ENCODE peak calls at places on chromosome 5, in ten cellular contexts. One of them, this sample, is unnamed.
A peak's percentile ranks its signal among the peaks of the same experiment; 100 is the strongest.

GRCh38 chr5:167285591-167285990 is 1005.9 kb upstream of the WWC1 start:
- DNase-seq in naive thymus-derived CD8-positive, alpha-beta T cell: no peak
- DNase-seq in RPMI7951: no peak
- DNase-seq in activated T-cell treated with anti-CD3 and anti-CD28 coated beads, Interleukin-2, amount 50 U/mL, for 72 hours: no peak
- DNase-seq in HEK293T: no peak
- DNase-seq in neuronal stem cell: no peak
- DNase-seq in GM23338: no peak
- DNase-seq in posterior vena cava: no peak
- DNase-seq in HT-29: no peak
- DNase-seq in midbrain: no peak
- DNase-seq in this sample: no peak

GRCh38 chr5:10885026-10885425 is 124.0 kb upstream of the DAP start:
- DNase-seq in naive thymus-derived CD8-positive, alpha-beta T cell: no peak
- DNase-seq in neuronal stem cell: no peak
- DNase-seq in RPMI7951: peak; percentile 86
- DNase-seq in midbrain: no peak
- DNase-seq in activated T-cell treated with anti-CD3 and anti-CD28 coated beads, Interleukin-2, amount 50 U/mL, for 72 hours: no peak
- DNase-seq in posterior vena cava: no peak
- DNase-seq in GM23338: no peak
- DNase-seq in HT-29: no peak
- DNase-seq in HEK293T: no peak
- DNase-seq in this sample: peak; percentile 27

GRCh38 chr5:180330810-180331646 is 22.1 kb downstream of the GFPT2 start:
- DNase-seq in HEK293T: no peak
- DNase-seq in midbrain: no peak
- DNase-seq in posterior vena cava: peak; percentile 91
- DNase-seq in GM23338: no peak
- DNase-seq in RPMI7951: peak; percentile 97
- DNase-seq in activated T-cell treated with anti-CD3 and anti-CD28 coated beads, Interleukin-2, amount 50 U/mL, for 72 hours: no peak
- DNase-seq in naive thymus-derived CD8-positive, alpha-beta T cell: no peak
- DNase-seq in HT-29: no peak
- DNase-seq in neuronal stem cell: no peak
- DNase-seq in this sample: peak; percentile 71

GRCh38 chr5:73644385-73644963 is 18.5 kb downstream of the ARHGEF28 start:
- DNase-seq in neuronal stem cell: no peak
- DNase-seq in GM23338: peak; percentile 49
- DNase-seq in naive thymus-derived CD8-positive, alpha-beta T cell: no peak
- DNase-seq in midbrain: no peak
- DNase-seq in posterior vena cava: no peak
- DNase-seq in RPMI7951: no peak
- DNase-seq in activated T-cell treated with anti-CD3 and anti-CD28 coated beads, Interleukin-2, amount 50 U/mL, for 72 hours: no peak
- DNase-seq in HT-29: no peak
- DNase-seq in HEK293T: no peak
- DNase-seq in this sample: no peak

GRCh38 chr5:123036391-123037103 is at the start of gene PPIC:
- DNase-seq in neuronal stem cell: peak; percentile 58
- DNase-seq in midbrain: peak; percentile 43
- DNase-seq in RPMI7951: peak; percentile 75
- DNase-seq in GM23338: peak; percentile 85
- DNase-seq in HEK293T: peak; percentile 89
- DNase-seq in activated T-cell treated with anti-CD3 and anti-CD28 coated beads, Interleukin-2, amount 50 U/mL, for 72 hours: peak; percentile 18
- DNase-seq in posterior vena cava: peak; percentile 95
- DNase-seq in HT-29: peak; percentile 89
- DNase-seq in naive thymus-derived CD8-positive, alpha-beta T cell: no peak
- DNase-seq in this sample: no peak

GRCh38 chr5:120734033-120734432 is 269.9 kb downstream of the PRR16 start:
- DNase-seq in midbrain: no peak
- DNase-seq in GM23338: peak; percentile 67
- DNase-seq in neuronal stem cell: peak; percentile 2
- DNase-seq in RPMI7951: peak; percentile 6
- DNase-seq in naive thymus-derived CD8-positive, alpha-beta T cell: no peak
- DNase-seq in HEK293T: no peak
- DNase-seq in activated T-cell treated with anti-CD3 and anti-CD28 coated beads, Interleukin-2, amount 50 U/mL, for 72 hours: no peak
- DNase-seq in posterior vena cava: no peak
- DNase-seq in HT-29: no peak
- DNase-seq in this sample: no peak

GRCh38 chr5:27682600-27682999 is 644.2 kb upstream of the CDH9 start:
- DNase-seq in naive thymus-derived CD8-positive, alpha-beta T cell: no peak
- DNase-seq in HT-29: peak; percentile 50
- DNase-seq in RPMI7951: peak; percentile 22
- DNase-seq in GM23338: peak; percentile 66
- DNase-seq in HEK293T: no peak
- DNase-seq in posterior vena cava: no peak
- DNase-seq in midbrain: no peak
- DNase-seq in activated T-cell treated with anti-CD3 and anti-CD28 coated beads, Interleukin-2, amount 50 U/mL, for 72 hours: no peak
- DNase-seq in neuronal stem cell: no peak
- DNase-seq in this sample: no peak

GRCh38 chr5:32443541-32444190 is 874 bp downstream of the ZFR start:
- DNase-seq in activated T-cell treated with anti-CD3 and anti-CD28 coated beads, Interleukin-2, amount 50 U/mL, for 72 hours: peak; percentile 51
- DNase-seq in RPMI7951: peak; percentile 39
- DNase-seq in HEK293T: peak; percentile 58
- DNase-seq in HT-29: peak; percentile 67
- DNase-seq in naive thymus-derived CD8-positive, alpha-beta T cell: peak; percentile 58
- DNase-seq in GM23338: peak; percentile 74
- DNase-seq in neuronal stem cell: peak; percentile 26
- DNase-seq in posterior vena cava: peak; percentile 84
- DNase-seq in midbrain: peak; percentile 44
- DNase-seq in this sample: no peak

GRCh38 chr5:82046268-82046621 is 74.4 kb downstream of the ATG10 start:
- DNase-seq in HT-29: no peak
- DNase-seq in naive thymus-derived CD8-positive, alpha-beta T cell: no peak
- DNase-seq in activated T-cell treated with anti-CD3 and anti-CD28 coated beads, Interleukin-2, amount 50 U/mL, for 72 hours: no peak
- DNase-seq in GM23338: no peak
- DNase-seq in neuronal stem cell: no peak
- DNase-seq in posterior vena cava: no peak
- DNase-seq in RPMI7951: no peak
- DNase-seq in HEK293T: no peak
- DNase-seq in midbrain: no peak
- DNase-seq in this sample: no peak

GRCh38 chr5:51392689-51393199 is 9.5 kb downstream of the ISL1 start:
- DNase-seq in midbrain: no peak
- DNase-seq in activated T-cell treated with anti-CD3 and anti-CD28 coated beads, Interleukin-2, amount 50 U/mL, for 72 hours: no peak
- DNase-seq in HEK293T: no peak
- DNase-seq in neuronal stem cell: no peak
- DNase-seq in naive thymus-derived CD8-positive, alpha-beta T cell: no peak
- DNase-seq in RPMI7951: no peak
- DNase-seq in HT-29: no peak
- DNase-seq in GM23338: peak; percentile 76
- DNase-seq in posterior vena cava: no peak
- DNase-seq in this sample: no peak

GRCh38 chr5:132224721-132225120 is 2.9 kb downstream of the P4HA2 start:
- DNase-seq in RPMI7951: no peak
- DNase-seq in neuronal stem cell: no peak
- DNase-seq in posterior vena cava: peak; percentile 40
- DNase-seq in GM23338: no peak
- DNase-seq in HEK293T: no peak
- DNase-seq in midbrain: no peak
- DNase-seq in naive thymus-derived CD8-positive, alpha-beta T cell: no peak
- DNase-seq in HT-29: no peak
- DNase-seq in activated T-cell treated with anti-CD3 and anti-CD28 coated beads, Interleukin-2, amount 50 U/mL, for 72 hours: no peak
- DNase-seq in this sample: no peak

GRCh38 chr5:102385365-102385764 is 89.3 kb upstream of the SLCO4C1 start:
- DNase-seq in midbrain: no peak
- DNase-seq in RPMI7951: no peak
- DNase-seq in naive thymus-derived CD8-positive, alpha-beta T cell: no peak
- DNase-seq in HEK293T: no peak
- DNase-seq in HT-29: no peak
- DNase-seq in neuronal stem cell: no peak
- DNase-seq in activated T-cell treated with anti-CD3 and anti-CD28 coated beads, Interleukin-2, amount 50 U/mL, for 72 hours: no peak
- DNase-seq in posterior vena cava: no peak
- DNase-seq in GM23338: no peak
- DNase-seq in this sample: no peak

GRCh38 chr5:160925281-160925680 is 73.3 kb upstream of the ATP10B start:
- DNase-seq in HEK293T: no peak
- DNase-seq in midbrain: no peak
- DNase-seq in RPMI7951: no peak
- DNase-seq in HT-29: no peak
- DNase-seq in posterior vena cava: no peak
- DNase-seq in GM23338: no peak
- DNase-seq in activated T-cell treated with anti-CD3 and anti-CD28 coated beads, Interleukin-2, amount 50 U/mL, for 72 hours: no peak
- DNase-seq in naive thymus-derived CD8-positive, alpha-beta T cell: no peak
- DNase-seq in neuronal stem cell: no peak
- DNase-seq in this sample: no peak

GRCh38 chr5:170220196-170220595 is 12.6 kb upstream of the C5orf58 start:
- DNase-seq in midbrain: no peak
- DNase-seq in HEK293T: no peak
- DNase-seq in RPMI7951: no peak
- DNase-seq in naive thymus-derived CD8-positive, alpha-beta T cell: no peak
- DNase-seq in HT-29: no peak
- DNase-seq in posterior vena cava: no peak
- DNase-seq in GM23338: no peak
- DNase-seq in activated T-cell treated with anti-CD3 and anti-CD28 coated beads, Interleukin-2, amount 50 U/mL, for 72 hours: no peak
- DNase-seq in neuronal stem cell: no peak
- DNase-seq in this sample: no peak

GRCh38 chr5:115977096-115977495 is 14.8 kb downstream of the LVRN start:
- DNase-seq in posterior vena cava: no peak
- DNase-seq in naive thymus-derived CD8-positive, alpha-beta T cell: no peak
- DNase-seq in neuronal stem cell: no peak
- DNase-seq in activated T-cell treated with anti-CD3 and anti-CD28 coated beads, Interleukin-2, amount 50 U/mL, for 72 hours: no peak
- DNase-seq in HEK293T: no peak
- DNase-seq in midbrain: no peak
- DNase-seq in HT-29: no peak
- DNase-seq in RPMI7951: peak; percentile 6
- DNase-seq in GM23338: no peak
- DNase-seq in this sample: no peak

GRCh38 chr5:54869691-54870090 is 115.7 kb downstream of the ESM1 start:
- DNase-seq in RPMI7951: no peak
- DNase-seq in GM23338: no peak
- DNase-seq in posterior vena cava: no peak
- DNase-seq in naive thymus-derived CD8-positive, alpha-beta T cell: no peak
- DNase-seq in neuronal stem cell: no peak
- DNase-seq in activated T-cell treated with anti-CD3 and anti-CD28 coated beads, Interleukin-2, amount 50 U/mL, for 72 hours: no peak
- DNase-seq in HEK293T: no peak
- DNase-seq in midbrain: no peak
- DNase-seq in HT-29: no peak
- DNase-seq in this sample: no peak

GRCh38 chr5:95644351-95645042 is 2.1 kb upstream of the RFESD start:
- DNase-seq in HEK293T: peak; percentile 53
- DNase-seq in RPMI7951: peak; percentile 52
- DNase-seq in HT-29: peak; percentile 70
- DNase-seq in posterior vena cava: no peak
- DNase-seq in naive thymus-derived CD8-positive, alpha-beta T cell: peak; percentile 41
- DNase-seq in GM23338: peak; percentile 87
- DNase-seq in midbrain: peak; percentile 68
- DNase-seq in neuronal stem cell: peak; percentile 23
- DNase-seq in activated T-cell treated with anti-CD3 and anti-CD28 coated beads, Interleukin-2, amount 50 U/mL, for 72 hours: peak; percentile 34
- DNase-seq in this sample: no peak

GRCh38 chr5:151048526-151048925 is 28.1 kb downstream of the GPX3 start:
- DNase-seq in GM23338: peak; percentile 69
- DNase-seq in RPMI7951: peak; percentile 5
- DNase-seq in posterior vena cava: no peak
- DNase-seq in naive thymus-derived CD8-positive, alpha-beta T cell: no peak
- DNase-seq in midbrain: no peak
- DNase-seq in neuronal stem cell: no peak
- DNase-seq in activated T-cell treated with anti-CD3 and anti-CD28 coated beads, Interleukin-2, amount 50 U/mL, for 72 hours: no peak
- DNase-seq in HEK293T: no peak
- DNase-seq in HT-29: peak; percentile 54
- DNase-seq in this sample: no peak

GRCh38 chr5:14902826-14903560 is 31.4 kb upstream of the ANKH start:
- DNase-seq in GM23338: no peak
- DNase-seq in midbrain: no peak
- DNase-seq in RPMI7951: no peak
- DNase-seq in naive thymus-derived CD8-positive, alpha-beta T cell: no peak
- DNase-seq in HEK293T: no peak
- DNase-seq in neuronal stem cell: no peak
- DNase-seq in HT-29: no peak
- DNase-seq in posterior vena cava: no peak
- DNase-seq in activated T-cell treated with anti-CD3 and anti-CD28 coated beads, Interleukin-2, amount 50 U/mL, for 72 hours: no peak
- DNase-seq in this sample: no peak

GRCh38 chr5:146016764-146017484 is 80.5 kb downstream of the SH3RF2 start:
- DNase-seq in HT-29: no peak
- DNase-seq in GM23338: no peak
- DNase-seq in neuronal stem cell: no peak
- DNase-seq in RPMI7951: no peak
- DNase-seq in posterior vena cava: no peak
- DNase-seq in midbrain: no peak
- DNase-seq in activated T-cell treated with anti-CD3 and anti-CD28 coated beads, Interleukin-2, amount 50 U/mL, for 72 hours: no peak
- DNase-seq in HEK293T: no peak
- DNase-seq in naive thymus-derived CD8-positive, alpha-beta T cell: no peak
- DNase-seq in this sample: no peak